ENCODE peak calls at places on chromosomes 2 and 18, in eight cellular contexts. One of them, this sample, is unnamed.

GRCh38 chr2:96622544-96622943 is 15.6 kb downstream of the KANSL3 start:
- DNase-seq in hypothalamus: no peak
- DNase-seq in GF-D8: no peak
- DNase-seq in aorta: no peak
- DNase-seq in type B pancreatic cell: no peak
- DNase-seq in fibroblast of the aortic adventitia: no peak
- DNase-seq in naive B cell: no peak
- DNase-seq in mucosa of descending colon: no peak
- DNase-seq in this sample: no peak

GRCh38 chr2:10813085-10813748 is 632 bp upstream of the PDIA6 start:
- DNase-seq in mucosa of descending colon: no peak
- DNase-seq in naive B cell: no peak
- DNase-seq in aorta: no peak
- DNase-seq in hypothalamus: no peak
- DNase-seq in GF-D8: no peak
- DNase-seq in type B pancreatic cell: no peak
- DNase-seq in fibroblast of the aortic adventitia: peak; percentile 52
- DNase-seq in this sample: no peak

GRCh38 chr2:29202819-29203495 is 87.7 kb downstream of the CLIP4 start:
- DNase-seq in GF-D8: no peak
- DNase-seq in type B pancreatic cell: no peak
- DNase-seq in naive B cell: no peak
- DNase-seq in hypothalamus: no peak
- DNase-seq in aorta: no peak
- DNase-seq in fibroblast of the aortic adventitia: no peak
- DNase-seq in mucosa of descending colon: no peak
- DNase-seq in this sample: no peak

GRCh38 chr18:24764766-24765165 is 304.3 kb downstream of the HRH4 start:
- DNase-seq in fibroblast of the aortic adventitia: peak; percentile 5
- DNase-seq in aorta: no peak
- DNase-seq in mucosa of descending colon: no peak
- DNase-seq in GF-D8: no peak
- DNase-seq in hypothalamus: no peak
- DNase-seq in type B pancreatic cell: no peak
- DNase-seq in naive B cell: no peak
- DNase-seq in this sample: no peak

GRCh38 chr2:172823451-172823850 is 87.8 kb downstream of the RAPGEF4 start:
- DNase-seq in mucosa of descending colon: no peak
- DNase-seq in fibroblast of the aortic adventitia: no peak
- DNase-seq in GF-D8: no peak
- DNase-seq in hypothalamus: no peak
- DNase-seq in type B pancreatic cell: no peak
- DNase-seq in naive B cell: no peak
- DNase-seq in aorta: no peak
- DNase-seq in this sample: no peak

GRCh38 chr2:163808406-163808805 is 72.6 kb upstream of the FIGN start:
- DNase-seq in type B pancreatic cell: no peak
- DNase-seq in hypothalamus: no peak
- DNase-seq in aorta: no peak
- DNase-seq in fibroblast of the aortic adventitia: no peak
- DNase-seq in naive B cell: no peak
- DNase-seq in GF-D8: no peak
- DNase-seq in mucosa of descending colon: no peak
- DNase-seq in this sample: no peak

GRCh38 chr2:205837663-205838062 is 155.4 kb downstream of the NRP2 start:
- DNase-seq in aorta: no peak
- DNase-seq in mucosa of descending colon: no peak
- DNase-seq in hypothalamus: no peak
- DNase-seq in naive B cell: no peak
- DNase-seq in GF-D8: no peak
- DNase-seq in fibroblast of the aortic adventitia: no peak
- DNase-seq in type B pancreatic cell: no peak
- DNase-seq in this sample: no peak

GRCh38 chr2:142130111-142131015 is 453 bp downstream of the LRP1B start:
- DNase-seq in mucosa of descending colon: peak; percentile 69
- DNase-seq in naive B cell: no peak
- DNase-seq in GF-D8: no peak
- DNase-seq in hypothalamus: peak; percentile 41
- DNase-seq in aorta: peak; percentile 86
- DNase-seq in fibroblast of the aortic adventitia: peak; percentile 53
- DNase-seq in type B pancreatic cell: peak; percentile 77
- DNase-seq in this sample: peak; percentile 60

GRCh38 chr2:99389371-99389770 is 52.2 kb downstream of the EIF5B start:
- DNase-seq in aorta: no peak
- DNase-seq in fibroblast of the aortic adventitia: peak; percentile 56
- DNase-seq in GF-D8: no peak
- DNase-seq in type B pancreatic cell: no peak
- DNase-seq in naive B cell: no peak
- DNase-seq in mucosa of descending colon: no peak
- DNase-seq in hypothalamus: no peak
- DNase-seq in this sample: no peak

GRCh38 chr2:166180951-166181812 is 53.4 kb upstream of the SCN1A start:
- DNase-seq in GF-D8: no peak
- DNase-seq in aorta: no peak
- DNase-seq in fibroblast of the aortic adventitia: peak; percentile 64
- DNase-seq in naive B cell: no peak
- DNase-seq in hypothalamus: no peak
- DNase-seq in mucosa of descending colon: peak; percentile 33
- DNase-seq in type B pancreatic cell: peak; percentile 68
- DNase-seq in this sample: peak; percentile 68

GRCh38 chr2:238998775-238999174 is 150.9 kb downstream of the TWIST2 start:
- DNase-seq in type B pancreatic cell: no peak
- DNase-seq in GF-D8: no peak
- DNase-seq in hypothalamus: no peak
- DNase-seq in aorta: no peak
- DNase-seq in mucosa of descending colon: no peak
- DNase-seq in fibroblast of the aortic adventitia: no peak
- DNase-seq in naive B cell: no peak
- DNase-seq in this sample: no peak

GRCh38 chr2:84701880-84702279 is 179.0 kb downstream of the TRABD2A start:
- DNase-seq in mucosa of descending colon: no peak
- DNase-seq in aorta: no peak
- DNase-seq in type B pancreatic cell: no peak
- DNase-seq in fibroblast of the aortic adventitia: peak; percentile 94
- DNase-seq in GF-D8: no peak
- DNase-seq in naive B cell: no peak
- DNase-seq in hypothalamus: no peak
- DNase-seq in this sample: no peak

GRCh38 chr2:219402665-219403515 is 15.2 kb upstream of the DNPEP start:
- DNase-seq in naive B cell: peak; percentile 46
- DNase-seq in mucosa of descending colon: no peak
- DNase-seq in hypothalamus: peak; percentile 8
- DNase-seq in aorta: peak; percentile 79
- DNase-seq in GF-D8: peak; percentile 8
- DNase-seq in fibroblast of the aortic adventitia: peak; percentile 92
- DNase-seq in type B pancreatic cell: no peak
- DNase-seq in this sample: no peak

GRCh38 chr2:171136024-171136423 is 24.7 kb downstream of the TLK1 start:
- DNase-seq in mucosa of descending colon: no peak
- DNase-seq in GF-D8: no peak
- DNase-seq in type B pancreatic cell: no peak
- DNase-seq in aorta: no peak
- DNase-seq in hypothalamus: no peak
- DNase-seq in naive B cell: no peak
- DNase-seq in fibroblast of the aortic adventitia: no peak
- DNase-seq in this sample: no peak

GRCh38 chr2:101253713-101254085 is 1.0 kb downstream of the CNOT11 start:
- DNase-seq in hypothalamus: no peak
- DNase-seq in type B pancreatic cell: no peak
- DNase-seq in naive B cell: no peak
- DNase-seq in aorta: no peak
- DNase-seq in fibroblast of the aortic adventitia: peak; percentile 18
- DNase-seq in mucosa of descending colon: no peak
- DNase-seq in GF-D8: no peak
- DNase-seq in this sample: no peak

GRCh38 chr2:55084631-55085030 is 34.4 kb upstream of the RTN4 start:
- DNase-seq in aorta: no peak
- DNase-seq in mucosa of descending colon: no peak
- DNase-seq in fibroblast of the aortic adventitia: no peak
- DNase-seq in naive B cell: no peak
- DNase-seq in hypothalamus: no peak
- DNase-seq in type B pancreatic cell: no peak
- DNase-seq in GF-D8: no peak
- DNase-seq in this sample: no peak

GRCh38 chr18:13120255-13120654 is 98.3 kb upstream of the LDLRAD4 start:
- DNase-seq in GF-D8: no peak
- DNase-seq in naive B cell: no peak
- DNase-seq in fibroblast of the aortic adventitia: no peak
- DNase-seq in aorta: no peak
- DNase-seq in type B pancreatic cell: no peak
- DNase-seq in mucosa of descending colon: no peak
- DNase-seq in hypothalamus: no peak
- DNase-seq in this sample: no peak

GRCh38 chr2:120899799-120900198 is 164.1 kb downstream of the GLI2 start:
- DNase-seq in type B pancreatic cell: no peak
- DNase-seq in mucosa of descending colon: no peak
- DNase-seq in fibroblast of the aortic adventitia: no peak
- DNase-seq in hypothalamus: no peak
- DNase-seq in naive B cell: no peak
- DNase-seq in aorta: no peak
- DNase-seq in GF-D8: no peak
- DNase-seq in this sample: peak; percentile 33

GRCh38 chr2:199228887-199229819 is 228.6 kb downstream of the SATB2 start:
- DNase-seq in aorta: no peak
- DNase-seq in fibroblast of the aortic adventitia: peak; percentile 85
- DNase-seq in type B pancreatic cell: no peak
- DNase-seq in GF-D8: peak; percentile 96
- DNase-seq in hypothalamus: no peak
- DNase-seq in naive B cell: no peak
- DNase-seq in mucosa of descending colon: no peak
- DNase-seq in this sample: no peak

GRCh38 chr2:61368687-61369665 is 101.9 kb downstream of the USP34 start:
- DNase-seq in GF-D8: no peak
- DNase-seq in fibroblast of the aortic adventitia: no peak
- DNase-seq in hypothalamus: no peak
- DNase-seq in aorta: no peak
- DNase-seq in mucosa of descending colon: no peak
- DNase-seq in naive B cell: no peak
- DNase-seq in type B pancreatic cell: no peak
- DNase-seq in this sample: no peak

GRCh38 chr2:218691234-218691633 is 19.3 kb downstream of the STK36 start:
- DNase-seq in type B pancreatic cell: no peak
- DNase-seq in aorta: no peak
- DNase-seq in mucosa of descending colon: no peak
- DNase-seq in GF-D8: no peak
- DNase-seq in naive B cell: no peak
- DNase-seq in hypothalamus: no peak
- DNase-seq in fibroblast of the aortic adventitia: peak; percentile 82
- DNase-seq in this sample: no peak

GRCh38 chr18:51391731-51392130 is 194.2 kb upstream of the MEX3C start:
- DNase-seq in fibroblast of the aortic adventitia: no peak
- DNase-seq in type B pancreatic cell: no peak
- DNase-seq in naive B cell: no peak
- DNase-seq in aorta: no peak
- DNase-seq in mucosa of descending colon: no peak
- DNase-seq in hypothalamus: no peak
- DNase-seq in GF-D8: no peak
- DNase-seq in this sample: no peak

GRCh38 chr2:66021296-66021695 is 413.6 kb upstream of the MEIS1 start:
- DNase-seq in type B pancreatic cell: no peak
- DNase-seq in fibroblast of the aortic adventitia: no peak
- DNase-seq in aorta: no peak
- DNase-seq in naive B cell: no peak
- DNase-seq in GF-D8: no peak
- DNase-seq in mucosa of descending colon: no peak
- DNase-seq in hypothalamus: no peak
- DNase-seq in this sample: no peak

GRCh38 chr2:218849721-218850120 is 9.9 kb upstream of the WNT6 start:
- DNase-seq in type B pancreatic cell: no peak
- DNase-seq in hypothalamus: no peak
- DNase-seq in GF-D8: no peak
- DNase-seq in fibroblast of the aortic adventitia: no peak
- DNase-seq in aorta: peak; percentile 22
- DNase-seq in mucosa of descending colon: no peak
- DNase-seq in naive B cell: no peak
- DNase-seq in this sample: no peak

GRCh38 chr2:77179297-77179696 is 342.9 kb downstream of the LRRTM4 start:
- DNase-seq in GF-D8: no peak
- DNase-seq in fibroblast of the aortic adventitia: no peak
- DNase-seq in naive B cell: no peak
- DNase-seq in type B pancreatic cell: no peak
- DNase-seq in mucosa of descending colon: no peak
- DNase-seq in aorta: no peak
- DNase-seq in hypothalamus: no peak
- DNase-seq in this sample: no peak

GRCh38 chr2:187319441-187320108 is 128.5 kb downstream of the CALCRL start:
- DNase-seq in naive B cell: no peak
- DNase-seq in type B pancreatic cell: no peak
- DNase-seq in mucosa of descending colon: no peak
- DNase-seq in fibroblast of the aortic adventitia: peak; percentile 51
- DNase-seq in aorta: no peak
- DNase-seq in GF-D8: no peak
- DNase-seq in hypothalamus: no peak
- DNase-seq in this sample: no peak

GRCh38 chr18:45957100-45957499 is 10.0 kb downstream of the EPG5 start:
- DNase-seq in mucosa of descending colon: no peak
- DNase-seq in hypothalamus: no peak
- DNase-seq in naive B cell: no peak
- DNase-seq in type B pancreatic cell: no peak
- DNase-seq in GF-D8: no peak
- DNase-seq in fibroblast of the aortic adventitia: peak; percentile 79
- DNase-seq in aorta: no peak
- DNase-seq in this sample: no peak

GRCh38 chr2:150479075-150479915 is 8.2 kb downstream of the RND3 start:
- DNase-seq in aorta: no peak
- DNase-seq in GF-D8: no peak
- DNase-seq in fibroblast of the aortic adventitia: peak; percentile 69
- DNase-seq in naive B cell: no peak
- DNase-seq in mucosa of descending colon: no peak
- DNase-seq in hypothalamus: no peak
- DNase-seq in type B pancreatic cell: no peak
- DNase-seq in this sample: no peak

GRCh38 chr2:200484934-200485333 is 24.9 kb downstream of the KCTD18 start:
- DNase-seq in fibroblast of the aortic adventitia: no peak
- DNase-seq in hypothalamus: no peak
- DNase-seq in naive B cell: no peak
- DNase-seq in GF-D8: no peak
- DNase-seq in mucosa of descending colon: no peak
- DNase-seq in type B pancreatic cell: no peak
- DNase-seq in aorta: no peak
- DNase-seq in this sample: no peak

GRCh38 chr2:215421859-215422461 is 13.9 kb downstream of the FN1 start:
- DNase-seq in type B pancreatic cell: no peak
- DNase-seq in GF-D8: no peak
- DNase-seq in fibroblast of the aortic adventitia: peak; percentile 69
- DNase-seq in mucosa of descending colon: no peak
- DNase-seq in aorta: no peak
- DNase-seq in hypothalamus: no peak
- DNase-seq in naive B cell: no peak
- DNase-seq in this sample: no peak

GRCh38 chr2:13574831-13575230 is 858.1 kb downstream of the TRIB2 start:
- DNase-seq in hypothalamus: no peak
- DNase-seq in type B pancreatic cell: no peak
- DNase-seq in mucosa of descending colon: no peak
- DNase-seq in aorta: no peak
- DNase-seq in fibroblast of the aortic adventitia: no peak
- DNase-seq in naive B cell: no peak
- DNase-seq in GF-D8: no peak
- DNase-seq in this sample: no peak

GRCh38 chr2:75788154-75788553 is 77.4 kb upstream of the GCFC2 start:
- DNase-seq in hypothalamus: no peak
- DNase-seq in type B pancreatic cell: no peak
- DNase-seq in aorta: no peak
- DNase-seq in mucosa of descending colon: no peak
- DNase-seq in fibroblast of the aortic adventitia: no peak
- DNase-seq in naive B cell: no peak
- DNase-seq in GF-D8: no peak
- DNase-seq in this sample: no peak

GRCh38 chr2:16166327-16166981 is 226.1 kb downstream of the MYCN start:
- DNase-seq in GF-D8: no peak
- DNase-seq in mucosa of descending colon: no peak
- DNase-seq in type B pancreatic cell: peak; percentile 62
- DNase-seq in fibroblast of the aortic adventitia: no peak
- DNase-seq in hypothalamus: no peak
- DNase-seq in naive B cell: no peak
- DNase-seq in aorta: no peak
- DNase-seq in this sample: no peak